ENCODE peak calls at places on chromosomes 13 and 19, in five cellular contexts. U is GM12892, V is SK-N-SH, N is HepG2, P is K562. M is an unnamed sample.
A peak's percentile ranks its signal among the peaks of the same experiment; 100 is the strongest.

GRCh38 chr13:33229446-33230177 is 55.9 kb downstream of the STARD13 start:
- DNase-seq in U (no peak), V (peak; percentile 49), N (peak; percentile 92), P (no peak), M (no peak)

GRCh38 chr13:73364706-73365105 is 305.9 kb downstream of the KLF5 start:
- DNase-seq in U (no peak), N (no peak), V (no peak), P (no peak), M (no peak)

GRCh38 chr19:48292798-48293197 is 22.9 kb downstream of the ZNF114 start:
- DNase-seq in U (no peak), N (no peak), V (no peak), P (no peak), M (no peak)

GRCh38 chr19:12922959-12923358 is 3.9 kb upstream of the SYCE2 start:
- DNase-seq in N (no peak), P (no peak), V (no peak), U (no peak), M (no peak)

GRCh38 chr13:99285432-99286182 is 21.6 kb downstream of the GPR183 start:
- DNase-seq in P (no peak), U (no peak), V (no peak), N (peak; percentile 42), M (no peak)

GRCh38 chr13:45537506-45537905 is 72.8 kb downstream of the COG3 start:
- DNase-seq in N (no peak), P (no peak), V (no peak), U (no peak), M (no peak)

GRCh38 chr19:14150041-14150769 is 13.8 kb upstream of the ASF1B start:
- DNase-seq in N (no peak), V (peak; percentile 61), U (peak; percentile 44), P (no peak), M (peak; percentile 56)

GRCh38 chr13:72953391-72953960 is 105.3 kb upstream of the KLF5 start:
- DNase-seq in P (no peak), V (no peak), U (no peak), N (no peak), M (no peak)

GRCh38 chr19:28239270-28239669 is 973.7 kb downstream of the UQCRFS1 start:
- DNase-seq in N (no peak), U (no peak), V (peak; percentile 12), P (peak; percentile 35), M (no peak)

GRCh38 chr13:25292301-25292700 is 5.0 kb upstream of the MTMR6 start:
- DNase-seq in V (peak; percentile 30), U (no peak), N (no peak), P (peak; percentile 33), M (no peak)

GRCh38 chr19:10744848-10745293 is 27.0 kb downstream of the DNM2 start:
- DNase-seq in U (no peak), N (no peak), P (no peak), V (no peak), M (no peak)

GRCh38 chr19:41746593-41747227 is 8.6 kb upstream of the CEACAM6 start:
- DNase-seq in U (no peak), V (peak; percentile 40), N (peak; percentile 29), P (peak; percentile 36), M (peak; percentile 35)

GRCh38 chr13:46509981-46510380 is 43.0 kb upstream of the LRCH1 start:
- DNase-seq in U (no peak), V (no peak), N (no peak), P (no peak), M (no peak)

GRCh38 chr13:79211377-79211776 is 194.7 kb downstream of the RBM26 start:
- DNase-seq in N (no peak), P (no peak), V (no peak), U (no peak), M (no peak)

GRCh38 chr19:51391073-51391611 is 751 bp upstream of the C19orf84 start:
- DNase-seq in V (no peak), U (no peak), N (no peak), P (no peak), M (no peak)

GRCh38 chr13:73200432-73200831 is 141.6 kb downstream of the KLF5 start:
- DNase-seq in U (no peak), P (no peak), V (no peak), N (no peak), M (no peak)

GRCh38 chr19:3975637-3976087 is 4.8 kb upstream of the DAPK3 start:
- DNase-seq in U (no peak), N (no peak), V (no peak), P (no peak), M (no peak)

GRCh38 chr19:37931941-37932655 is 25.1 kb downstream of the SIPA1L3 start:
- DNase-seq in V (no peak), P (no peak), U (peak; percentile 47), N (peak; percentile 84), M (peak; percentile 35)

GRCh38 chr13:21478881-21479808 is 20.0 kb upstream of the ZDHHC20 start:
- DNase-seq in N (peak; percentile 72), U (no peak), V (peak; percentile 47), P (peak; percentile 17), M (no peak)

GRCh38 chr19:10009269-10009665 is 1.0 kb downstream of the COL5A3 start:
- DNase-seq in U (no peak), N (no peak), V (peak; percentile 60), P (peak; percentile 89), M (no peak)

GRCh38 chr19:48372904-48373303 is 8.7 kb downstream of the SYNGR4 start:
- DNase-seq in P (no peak), V (peak; percentile 30), U (no peak), N (no peak), M (no peak)

GRCh38 chr13:109874444-109874920 is 88.1 kb upstream of the IRS2 start:
- DNase-seq in U (no peak), N (no peak), P (no peak), V (no peak), M (no peak)

GRCh38 chr19:20964798-20965197 is 41.7 kb downstream of the ZNF85 start:
- DNase-seq in N (peak; percentile 13), U (no peak), V (no peak), P (no peak), M (no peak)

GRCh38 chr19:1860821-1861598 is 2.4 kb downstream of the KLF16 start:
- DNase-seq in P (no peak), N (no peak), U (no peak), V (no peak), M (no peak)

GRCh38 chr13:41428155-41428554 is 29.2 kb upstream of the RGCC start:
- DNase-seq in N (no peak), U (no peak), V (peak; percentile 65), P (no peak), M (no peak)

GRCh38 chr13:38348890-38349289 is 761 bp upstream of the UFM1 start:
- DNase-seq in N (no peak), U (no peak), P (peak; percentile 13), V (no peak), M (no peak)

GRCh38 chr13:31675521-31675953 is 63.8 kb upstream of the RXFP2 start:
- DNase-seq in P (no peak), N (no peak), U (no peak), V (peak; percentile 62), M (no peak)

GRCh38 chr13:110214637-110215036 is 92.3 kb downstream of the COL4A1 start:
- DNase-seq in P (no peak), N (no peak), U (no peak), V (no peak), M (no peak)

GRCh38 chr19:18251587-18252369 is 22.5 kb downstream of the IQCN start:
- DNase-seq in P (peak; percentile 78), N (peak; percentile 56), U (peak; percentile 72), V (peak; percentile 86), M (peak; percentile 80)

GRCh38 chr19:41945135-41945766 is 13.9 kb downstream of the RABAC1 start:
- DNase-seq in V (no peak), P (no peak), N (no peak), U (peak; percentile 84), M (peak; percentile 78)

GRCh38 chr13:48318714-48319457 is 15.3 kb downstream of the RB1 start:
- DNase-seq in V (no peak), P (no peak), N (no peak), U (no peak), M (no peak)

GRCh38 chr19:45103200-45103624 is 10.2 kb downstream of the PPP1R37 start:
- DNase-seq in P (no peak), V (no peak), U (no peak), N (no peak), M (no peak)

GRCh38 chr13:45297456-45298205 is 43.4 kb downstream of the TPT1 start:
- DNase-seq in P (no peak), U (no peak), N (no peak), V (no peak), M (no peak)

GRCh38 chr19:49570997-49571676 is 9.2 kb downstream of the NOSIP start:
- DNase-seq in P (peak; percentile 27), V (no peak), N (peak; percentile 76), U (no peak), M (no peak)

GRCh38 chr13:98749501-98749900 is 3.0 kb downstream of the SLC15A1 start:
- DNase-seq in V (no peak), N (no peak), U (no peak), P (no peak), M (no peak)

GRCh38 chr19:2461751-2462634 is 5.2 kb upstream of the LMNB2 start:
- DNase-seq in N (no peak), V (peak; percentile 92), U (peak; percentile 90), P (peak; percentile 48), M (peak; percentile 87)

GRCh38 chr13:91804724-91805123 is 406.3 kb downstream of the GPC5 start:
- DNase-seq in N (no peak), P (no peak), U (no peak), V (peak; percentile 15), M (no peak)

GRCh38 chr13:90414691-90415596 is 932.5 kb upstream of the MIR17HG start:
- DNase-seq in V (no peak), U (no peak), N (no peak), P (no peak), M (no peak)

GRCh38 chr19:46713781-46714522 is 3.0 kb downstream of the PRKD2 start:
- DNase-seq in N (peak; percentile 75), V (peak; percentile 96), P (peak; percentile 94), U (peak; percentile 81), M (peak; percentile 83)
- TF ChIP-seq POLR2AphosphoS5 in N (peak; percentile 65), V (peak; percentile 32), P (peak; percentile 20), U (no peak), M (no peak)

GRCh38 chr13:29162638-29163037 is 342.5 kb downstream of the MTUS2 start:
- DNase-seq in U (no peak), N (no peak), V (no peak), P (no peak), M (no peak)

GRCh38 chr13:29161653-29162052 is 341.5 kb downstream of the MTUS2 start:
- DNase-seq in V (no peak), N (no peak), P (no peak), U (no peak), M (no peak)

GRCh38 chr13:29165216-29165615 is 345.1 kb downstream of the MTUS2 start:
- DNase-seq in P (no peak), N (no peak), U (no peak), V (no peak), M (no peak)

GRCh38 chr13:29170451-29171082 is 350.4 kb downstream of the MTUS2 start:
- DNase-seq in P (no peak), V (no peak), N (no peak), U (no peak), M (no peak)

GRCh38 chr13:29165840-29166239 is 345.7 kb downstream of the MTUS2 start:
- DNase-seq in U (no peak), V (no peak), P (no peak), N (no peak), M (no peak)
- TF ChIP-seq TAF1 in U (no peak), V (no peak), P (no peak), N (no peak), M (no peak)

GRCh38 chr19:531753-532571 is at the start of gene CDC34:
- DNase-seq in V (peak; percentile 68), P (no peak), U (peak; percentile 66), N (no peak), M (peak; percentile 65)
- TF ChIP-seq POLR2AphosphoS5 in V (peak; percentile 23), P (no peak), U (no peak), N (no peak), M (no peak)

GRCh38 chr19:39846176-39846677 is at the start of gene FBL:
- DNase-seq in V (peak; percentile 98), N (peak; percentile 84), U (peak; percentile 96), P (peak; percentile 99), M (peak; percentile 94)
- TF ChIP-seq TAF1 in V (peak; percentile 81), N (peak; percentile 74), U (peak; percentile 84), P (peak; percentile 72), M (peak; percentile 76)

M was measured in GM12891.